ENCODE peak calls at places on chromosomes 5 and 9, in seven cellular contexts. H is RWPE1, S is NCI-H510A treated with DMSO at 0.1 percent for 48 hours, P is HuH-7, U is cardiac muscle cell, K is Peyer's patch, X is GDM1. T is an unnamed sample.

GRCh38 chr9:134888603-134889195 is 8.1 kb downstream of the FCN2 start:
- DNase-seq in S (no peak), U (no peak), X (no peak), P (no peak), H (no peak), K (peak; percentile 1), T (no peak)

GRCh38 chr5:82404382-82404945 is 126.3 kb upstream of the RPS23 start:
- DNase-seq in U (no peak), P (no peak), X (no peak), S (no peak), H (no peak), K (no peak), T (no peak)

GRCh38 chr5:33120671-33121070 is 320.1 kb upstream of the TARS1 start:
- DNase-seq in H (no peak), X (no peak), U (no peak), S (no peak), K (no peak), P (no peak), T (no peak)

GRCh38 chr5:111739423-111739822 is 17.6 kb downstream of the NREP start:
- DNase-seq in H (no peak), P (no peak), U (no peak), S (no peak), X (no peak), K (no peak), T (no peak)

GRCh38 chr9:123866497-123866896 is 63.4 kb downstream of the DENND1A start:
- DNase-seq in S (no peak), P (no peak), X (no peak), K (no peak), H (no peak), U (no peak), T (no peak)

GRCh38 chr9:96136992-96137665 is 164.8 kb downstream of the HSD17B3 start:
- DNase-seq in H (no peak), X (no peak), U (no peak), K (peak; percentile 49), S (peak; percentile 24), P (no peak), T (no peak)

GRCh38 chr9:28951945-28952344 is 1378.7 kb upstream of the C9orf72 start:
- DNase-seq in P (no peak), U (no peak), H (no peak), S (no peak), X (no peak), K (no peak), T (no peak)

GRCh38 chr5:75681125-75681830 is 36.0 kb downstream of the POC5 start:
- DNase-seq in U (peak; percentile 54), P (no peak), K (no peak), X (no peak), S (peak; percentile 23), H (peak; percentile 34), T (peak; percentile 53)

GRCh38 chr9:119026120-119026519 is 343.1 kb downstream of the BRINP1 start:
- DNase-seq in S (no peak), X (no peak), U (no peak), H (no peak), P (no peak), K (no peak), T (no peak)